ENCODE peak calls at places on chromosome 2, in nine cellular contexts. One of them, this sample, is unnamed.
A peak's percentile ranks its signal among the peaks of the same experiment; 100 is the strongest.

GRCh38 chr2:49271060-49271665 is 116.8 kb upstream of the FSHR start:
- DNase-seq in body of pancreas: no peak
- DNase-seq in cardiac fibroblast: no peak
- DNase-seq in endodermal cell: no peak
- DNase-seq in heart left ventricle: no peak
- DNase-seq in neural progenitor cell: no peak
- DNase-seq in prostate gland: no peak
- DNase-seq in sigmoid colon: no peak
- DNase-seq in brain microvascular endothelial cell: no peak
- DNase-seq in this sample: no peak

GRCh38 chr2:37781028-37781427 is 109.6 kb upstream of the CDC42EP3 start:
- DNase-seq in prostate gland: no peak
- DNase-seq in brain microvascular endothelial cell: peak; percentile 56
- DNase-seq in heart left ventricle: no peak
- DNase-seq in body of pancreas: no peak
- DNase-seq in cardiac fibroblast: peak; percentile 43
- DNase-seq in neural progenitor cell: no peak
- DNase-seq in sigmoid colon: no peak
- DNase-seq in endodermal cell: no peak
- DNase-seq in this sample: no peak

GRCh38 chr2:213420829-213421385 is 136.6 kb downstream of the SPAG16 start:
- DNase-seq in brain microvascular endothelial cell: no peak
- DNase-seq in neural progenitor cell: peak; percentile 15
- DNase-seq in body of pancreas: no peak
- DNase-seq in endodermal cell: no peak
- DNase-seq in sigmoid colon: no peak
- DNase-seq in heart left ventricle: no peak
- DNase-seq in cardiac fibroblast: no peak
- DNase-seq in prostate gland: no peak
- DNase-seq in this sample: no peak

GRCh38 chr2:52342458-52342857 is 1310.5 kb upstream of the NRXN1 start:
- DNase-seq in cardiac fibroblast: no peak
- DNase-seq in heart left ventricle: no peak
- DNase-seq in prostate gland: no peak
- DNase-seq in brain microvascular endothelial cell: no peak
- DNase-seq in neural progenitor cell: no peak
- DNase-seq in sigmoid colon: no peak
- DNase-seq in body of pancreas: no peak
- DNase-seq in endodermal cell: no peak
- DNase-seq in this sample: no peak

GRCh38 chr2:117199511-117199910 is 615.0 kb upstream of the DDX18 start:
- DNase-seq in prostate gland: no peak
- DNase-seq in sigmoid colon: no peak
- DNase-seq in neural progenitor cell: no peak
- DNase-seq in endodermal cell: no peak
- DNase-seq in body of pancreas: no peak
- DNase-seq in heart left ventricle: no peak
- DNase-seq in brain microvascular endothelial cell: no peak
- DNase-seq in cardiac fibroblast: no peak
- DNase-seq in this sample: no peak

GRCh38 chr2:237920673-237921072 is 46.1 kb upstream of the UBE2F start:
- DNase-seq in heart left ventricle: no peak
- DNase-seq in endodermal cell: no peak
- DNase-seq in sigmoid colon: peak; percentile 58
- DNase-seq in neural progenitor cell: no peak
- DNase-seq in brain microvascular endothelial cell: no peak
- DNase-seq in prostate gland: no peak
- DNase-seq in body of pancreas: no peak
- DNase-seq in cardiac fibroblast: no peak
- DNase-seq in this sample: no peak

GRCh38 chr2:180246281-180246680 is 239.2 kb upstream of the CWC22 start:
- DNase-seq in neural progenitor cell: no peak
- DNase-seq in prostate gland: no peak
- DNase-seq in cardiac fibroblast: no peak
- DNase-seq in sigmoid colon: no peak
- DNase-seq in brain microvascular endothelial cell: no peak
- DNase-seq in body of pancreas: no peak
- DNase-seq in heart left ventricle: no peak
- DNase-seq in endodermal cell: no peak
- DNase-seq in this sample: no peak

GRCh38 chr2:194750926-194751325 is 906.1 kb upstream of the SLC39A10 start:
- DNase-seq in neural progenitor cell: no peak
- DNase-seq in cardiac fibroblast: no peak
- DNase-seq in body of pancreas: no peak
- DNase-seq in endodermal cell: no peak
- DNase-seq in heart left ventricle: no peak
- DNase-seq in brain microvascular endothelial cell: no peak
- DNase-seq in prostate gland: no peak
- DNase-seq in sigmoid colon: no peak
- DNase-seq in this sample: no peak

GRCh38 chr2:61443342-61444041 is 27.4 kb downstream of the USP34 start:
- DNase-seq in endodermal cell: peak; percentile 16
- DNase-seq in neural progenitor cell: no peak
- DNase-seq in prostate gland: no peak
- DNase-seq in heart left ventricle: no peak
- DNase-seq in brain microvascular endothelial cell: no peak
- DNase-seq in body of pancreas: no peak
- DNase-seq in sigmoid colon: no peak
- DNase-seq in cardiac fibroblast: no peak
- DNase-seq in this sample: no peak

GRCh38 chr2:220662415-220662814 is 909.7 kb downstream of the EPHA4 start:
- DNase-seq in endodermal cell: no peak
- DNase-seq in neural progenitor cell: no peak
- DNase-seq in body of pancreas: no peak
- DNase-seq in sigmoid colon: no peak
- DNase-seq in prostate gland: no peak
- DNase-seq in cardiac fibroblast: no peak
- DNase-seq in brain microvascular endothelial cell: no peak
- DNase-seq in heart left ventricle: no peak
- DNase-seq in this sample: no peak
- H3K4me3 ChIP-seq in endodermal cell: no peak overlapping the region
- H3K4me3 ChIP-seq in neural progenitor cell: no peak overlapping the region
- H3K4me3 ChIP-seq in body of pancreas: no peak overlapping the region
- H3K4me3 ChIP-seq in sigmoid colon: no peak overlapping the region
- H3K4me3 ChIP-seq in prostate gland: no peak overlapping the region
- H3K4me3 ChIP-seq in cardiac fibroblast: no peak overlapping the region
- H3K4me3 ChIP-seq in brain microvascular endothelial cell: no peak overlapping the region
- H3K4me3 ChIP-seq in heart left ventricle: no peak overlapping the region
- H3K4me3 ChIP-seq in this sample: no peak overlapping the region

GRCh38 chr2:47539228-47539627 is 136.3 kb downstream of the MSH2 start:
- DNase-seq in heart left ventricle: no peak
- DNase-seq in endodermal cell: no peak
- DNase-seq in neural progenitor cell: no peak
- DNase-seq in cardiac fibroblast: no peak
- DNase-seq in brain microvascular endothelial cell: no peak
- DNase-seq in body of pancreas: no peak
- DNase-seq in sigmoid colon: no peak
- DNase-seq in prostate gland: no peak
- DNase-seq in this sample: no peak
- TF ChIP-seq CTCF in heart left ventricle: no peak
- TF ChIP-seq CTCF in endodermal cell: peak; percentile 73
- TF ChIP-seq CTCF in neural progenitor cell: peak; percentile 30
- TF ChIP-seq CTCF in cardiac fibroblast: peak; percentile 45
- TF ChIP-seq CTCF in brain microvascular endothelial cell: peak; percentile 32
- TF ChIP-seq CTCF in body of pancreas: no peak
- TF ChIP-seq CTCF in sigmoid colon: no peak
- TF ChIP-seq CTCF in prostate gland: no peak
- TF ChIP-seq CTCF in this sample: peak; percentile 11

DNA sequence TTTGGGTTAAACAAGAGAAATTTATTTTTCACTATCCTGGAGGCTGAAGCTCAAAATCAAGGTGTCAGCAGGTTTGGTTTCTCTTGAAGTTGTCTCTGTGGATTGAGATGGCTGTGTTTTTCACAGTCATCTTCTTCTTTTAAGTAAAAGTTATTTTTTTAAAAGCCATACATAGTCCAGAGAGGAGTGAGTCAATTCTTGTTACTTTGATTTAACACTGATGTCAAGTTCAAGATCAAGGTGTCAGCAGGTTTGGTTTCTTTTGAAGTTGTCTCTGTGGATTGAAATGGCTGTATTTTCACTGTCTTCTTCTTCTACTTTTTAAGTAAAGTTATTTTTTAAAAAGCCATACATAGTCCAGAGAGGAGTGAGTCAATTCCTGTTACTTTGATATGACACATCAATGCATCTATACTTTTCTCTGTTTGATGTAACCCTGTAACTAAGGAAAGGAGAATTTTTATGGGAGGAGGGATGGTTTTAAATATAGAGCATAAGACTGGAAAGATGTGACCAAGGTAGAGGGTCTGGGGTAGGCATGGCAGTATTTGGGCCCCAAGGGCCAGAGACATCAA is 22.5 kb upstream of the RASGRP3 start:
- DNase-seq in heart left ventricle: no peak
- DNase-seq in prostate gland: no peak
- DNase-seq in cardiac fibroblast: no peak
- DNase-seq in sigmoid colon: no peak
- DNase-seq in body of pancreas: no peak
- DNase-seq in brain microvascular endothelial cell: no peak
- DNase-seq in neural progenitor cell: no peak
- DNase-seq in endodermal cell: no peak
- DNase-seq in this sample: no peak
- H3K4me3 ChIP-seq in heart left ventricle: no peak overlapping the region
- H3K4me3 ChIP-seq in prostate gland: no peak overlapping the region
- H3K4me3 ChIP-seq in cardiac fibroblast: no peak overlapping the region
- H3K4me3 ChIP-seq in sigmoid colon: no peak overlapping the region
- H3K4me3 ChIP-seq in body of pancreas: no peak overlapping the region
- H3K4me3 ChIP-seq in brain microvascular endothelial cell: no peak overlapping the region
- H3K4me3 ChIP-seq in neural progenitor cell: no peak overlapping the region
- H3K4me3 ChIP-seq in endodermal cell: no peak overlapping the region
- H3K4me3 ChIP-seq in this sample: no peak overlapping the region

GRCh38 chr2:46365913-46366674 is 68.9 kb downstream of the EPAS1 start:
- DNase-seq in prostate gland: no peak
- DNase-seq in brain microvascular endothelial cell: no peak
- DNase-seq in cardiac fibroblast: no peak
- DNase-seq in neural progenitor cell: no peak
- DNase-seq in sigmoid colon: no peak
- DNase-seq in endodermal cell: no peak
- DNase-seq in body of pancreas: no peak
- DNase-seq in heart left ventricle: no peak
- DNase-seq in this sample: no peak
- TF ChIP-seq CTCF in prostate gland: peak; percentile 34
- TF ChIP-seq CTCF in brain microvascular endothelial cell: peak; percentile 72
- TF ChIP-seq CTCF in cardiac fibroblast: peak; percentile 45
- TF ChIP-seq CTCF in neural progenitor cell: peak; percentile 60
- TF ChIP-seq CTCF in sigmoid colon: peak; percentile 34
- TF ChIP-seq CTCF in endodermal cell: peak; percentile 77
- TF ChIP-seq CTCF in body of pancreas: no peak
- TF ChIP-seq CTCF in heart left ventricle: peak; percentile 54
- TF ChIP-seq CTCF in this sample: peak; percentile 75

DNA sequence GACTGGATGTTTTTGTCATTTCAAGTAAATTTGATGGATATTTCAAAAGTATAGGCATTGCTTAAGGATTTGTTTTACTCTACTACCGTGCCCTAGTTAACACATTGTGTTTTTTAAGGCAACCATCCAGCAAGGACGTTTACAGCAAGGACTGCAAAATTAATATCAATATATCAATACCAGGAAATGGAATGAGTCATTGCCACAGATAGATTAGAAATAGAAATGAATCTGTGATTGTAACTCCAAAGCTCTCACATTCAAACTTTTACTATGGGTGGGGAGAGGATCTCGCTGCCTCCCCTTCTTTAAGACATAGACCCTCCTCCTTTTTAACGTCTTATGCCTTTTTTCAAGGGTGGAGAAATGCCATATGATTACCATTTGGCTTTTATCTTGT is 3.8 kb downstream of the CD28 start:
- DNase-seq in prostate gland: no peak
- DNase-seq in cardiac fibroblast: no peak
- DNase-seq in brain microvascular endothelial cell: no peak
- DNase-seq in heart left ventricle: no peak
- DNase-seq in endodermal cell: no peak
- DNase-seq in body of pancreas: no peak
- DNase-seq in neural progenitor cell: no peak
- DNase-seq in sigmoid colon: no peak
- DNase-seq in this sample: no peak
- H3K4me3 ChIP-seq in prostate gland: no peak overlapping the region
- H3K4me3 ChIP-seq in cardiac fibroblast: no peak overlapping the region
- H3K4me3 ChIP-seq in brain microvascular endothelial cell: no peak overlapping the region
- H3K4me3 ChIP-seq in heart left ventricle: peak overlapping the region; percentile 47
- H3K4me3 ChIP-seq in endodermal cell: no peak overlapping the region
- H3K4me3 ChIP-seq in body of pancreas: no peak overlapping the region
- H3K4me3 ChIP-seq in neural progenitor cell: no peak overlapping the region
- H3K4me3 ChIP-seq in sigmoid colon: no peak overlapping the region
- H3K4me3 ChIP-seq in this sample: no peak overlapping the region